ENCODE peak calls at places on chromosome 11, in ten cellular contexts. T, G, K, L, C, U, Q, Y, N and D are unnamed samples.
A peak's percentile ranks its signal among the peaks of the same experiment; 100 is the strongest.

GRCh38 chr11:19344661-19345518 is 104.1 kb upstream of the E2F8 start:
- DNase-seq in N (peak; percentile 63), Y (no peak), T (peak; percentile 55), K (peak; percentile 10), C (no peak), Q (no peak), U (peak; percentile 24), G (no peak), L (peak; percentile 84), D (peak; percentile 26)

GRCh38 chr11:24093410-24093809 is 403.4 kb upstream of the LUZP2 start:
- DNase-seq in G (no peak), N (no peak), C (no peak), Q (no peak), T (no peak), L (no peak), U (no peak), K (no peak), Y (no peak), D (no peak)

GRCh38 chr11:88231894-88232482 is 56.7 kb upstream of the RAB38 start:
- DNase-seq in Y (no peak), G (no peak), K (peak; percentile 7), U (peak; percentile 40), L (no peak), N (no peak), C (peak; percentile 48), Q (no peak), T (no peak), D (no peak)

GRCh38 chr11:107851704-107852315 is 6.8 kb downstream of the SLC35F2 start:
- DNase-seq in T (no peak), C (no peak), Y (no peak), N (no peak), K (no peak), Q (no peak), U (no peak), L (no peak), G (no peak), D (no peak)

GRCh38 chr11:1523077-1523476 is 36.5 kb upstream of the MOB2 start:
- DNase-seq in U (no peak), C (no peak), K (no peak), T (no peak), L (no peak), Y (no peak), Q (no peak), G (no peak), N (no peak), D (no peak)

GRCh38 chr11:66902486-66903177 is 45.8 kb downstream of the LRFN4 start:
- DNase-seq in C (no peak), K (no peak), Y (no peak), U (no peak), L (no peak), N (no peak), G (no peak), Q (no peak), T (no peak), D (no peak)

GRCh38 chr11:16820324-16821092 is 82.1 kb downstream of the C11orf58 start:
- DNase-seq in T (peak; percentile 81), C (peak; percentile 83), Y (peak; percentile 80), K (peak; percentile 77), U (peak; percentile 61), L (peak; percentile 66), G (peak; percentile 80), N (peak; percentile 89), Q (peak; percentile 54), D (peak; percentile 79)

GRCh38 chr11:45754261-45754709 is 50.7 kb upstream of the SLC35C1 start:
- DNase-seq in K (no peak), U (peak; percentile 2), Q (peak; percentile 24), C (no peak), L (no peak), N (peak; percentile 74), Y (no peak), T (no peak), G (no peak), D (peak; percentile 61)

GRCh38 chr11:67032830-67033555 is 10.1 kb downstream of the SYT12 start:
- DNase-seq in Y (no peak), N (no peak), Q (peak; percentile 68), K (peak; percentile 64), L (no peak), T (no peak), G (peak; percentile 58), C (no peak), U (peak; percentile 94), D (no peak)

GRCh38 chr11:8006349-8006977 is 19.3 kb downstream of the EIF3F start:
- DNase-seq in Q (peak; percentile 67), L (peak; percentile 77), Y (peak; percentile 40), C (peak; percentile 73), K (peak; percentile 66), N (peak; percentile 53), T (peak; percentile 46), G (peak; percentile 47), U (peak; percentile 71), D (peak; percentile 61)

GRCh38 chr11:10916674-10917073 is 58.8 kb upstream of the ZBED5 start:
- DNase-seq in K (no peak), U (no peak), T (no peak), Y (no peak), N (no peak), C (no peak), G (no peak), Q (no peak), L (no peak), D (no peak)

GRCh38 chr11:112016765-112017356 is 8.3 kb upstream of the DLAT start:
- DNase-seq in T (no peak), G (no peak), K (no peak), C (no peak), N (no peak), L (no peak), Q (no peak), U (peak; percentile 50), Y (peak; percentile 51), D (no peak)

GRCh38 chr11:1487851-1488574 is 1.4 kb upstream of the MOB2 start:
- DNase-seq in U (no peak), L (no peak), C (no peak), G (no peak), K (no peak), Q (no peak), T (peak; percentile 36), N (no peak), Y (no peak), D (peak; percentile 11)

GRCh38 chr11:72679869-72680268 is 5.6 kb upstream of the PDE2A start:
- DNase-seq in N (no peak), T (no peak), Q (no peak), U (no peak), G (no peak), K (no peak), Y (no peak), C (no peak), L (no peak), D (no peak)

GRCh38 chr11:118621071-118621815 is 13.8 kb downstream of the PHLDB1 start:
- DNase-seq in Q (peak; percentile 90), N (peak; percentile 94), K (no peak), L (peak; percentile 89), G (peak; percentile 90), C (peak; percentile 85), Y (peak; percentile 81), U (peak; percentile 86), T (peak; percentile 85), D (peak; percentile 79)

GRCh38 chr11:128726464-128727139 is 32.7 kb downstream of the FLI1 start:
- DNase-seq in K (no peak), Y (peak; percentile 43), C (no peak), L (no peak), Q (no peak), T (no peak), G (no peak), U (no peak), N (no peak), D (peak; percentile 48)

GRCh38 chr11:119990306-119991021 is 147.4 kb downstream of the TRIM29 start:
- DNase-seq in K (no peak), C (no peak), N (peak; percentile 74), G (no peak), Y (no peak), Q (no peak), L (no peak), T (peak; percentile 64), U (no peak), D (peak; percentile 41)

GRCh38 chr11:103536335-103536722 is 427.1 kb downstream of the DYNC2H1 start:
- DNase-seq in L (no peak), Q (no peak), K (no peak), G (no peak), T (no peak), C (no peak), N (no peak), Y (no peak), U (no peak), D (no peak)

GRCh38 chr11:103532133-103532788 is 423.0 kb downstream of the DYNC2H1 start:
- DNase-seq in L (no peak), U (peak; percentile 79), G (no peak), Q (no peak), C (no peak), Y (no peak), T (no peak), N (no peak), K (peak; percentile 33), D (no peak)

GRCh38 chr11:103537904-103538502 is 428.8 kb downstream of the DYNC2H1 start:
- DNase-seq in T (no peak), L (no peak), U (peak; percentile 47), Q (no peak), N (no peak), C (no peak), Y (no peak), G (no peak), K (peak; percentile 17), D (no peak)

GRCh38 chr11:103534191-103534590 is 425.0 kb downstream of the DYNC2H1 start:
- DNase-seq in U (no peak), L (no peak), Q (no peak), N (no peak), K (no peak), C (no peak), T (no peak), Y (no peak), G (no peak), D (no peak)

GRCh38 chr11:103534959-103535358 is 425.7 kb downstream of the DYNC2H1 start:
- DNase-seq in Y (no peak), U (no peak), Q (no peak), G (no peak), K (no peak), L (no peak), T (no peak), N (no peak), C (no peak), D (no peak)
- TF ChIP-seq CTCF in Y (no peak), U (no peak), Q (no peak), G (no peak), K (no peak), L (no peak), T (no peak), N (no peak), C (no peak), D (no peak)

GRCh38 chr11:70662691-70663098 is 264.4 kb downstream of the CTTN start:
- DNase-seq in L (peak; percentile 65), N (no peak), C (no peak), T (no peak), K (no peak), U (no peak), Y (no peak), Q (no peak), G (no peak), D (no peak)
- H3K4me3 ChIP-seq in L (peak overlapping the region; percentile 66), N (no peak overlapping the region), C (peak overlapping the region; percentile 21), T (no peak overlapping the region), K (no peak overlapping the region), U (no peak overlapping the region), Y (no peak overlapping the region), Q (no peak overlapping the region), G (no peak overlapping the region), D (no peak overlapping the region)

GRCh38 chr11:65225284-65226102 is 36.3 kb upstream of the POLA2 start:
- DNase-seq in T (peak; percentile 69), U (peak; percentile 52), Q (peak; percentile 71), Y (peak; percentile 65), L (peak; percentile 77), G (peak; percentile 43), C (peak; percentile 43), N (peak; percentile 48), K (peak; percentile 32), D (peak; percentile 78)
- TF ChIP-seq POLR2A in T (no peak), U (no peak), Q (no peak), Y (no peak), L (no peak), G (no peak), C (no peak), N (no peak), K (no peak), D (no peak)

GRCh38 chr11:100525635-100526034 is 161.5 kb upstream of the ARHGAP42 start:
- DNase-seq in G (no peak), N (no peak), Q (no peak), U (no peak), T (no peak), C (no peak), L (peak; percentile 78), Y (no peak), K (peak; percentile 3), D (no peak)
- TF ChIP-seq CTCF in G (no peak), N (peak; percentile 9), Q (no peak), U (peak; percentile 27), T (no peak), C (no peak), L (peak; percentile 40), Y (no peak), K (no peak), D (no peak)